ENCODE peak calls at places on chromosomes 1 and 21, in four cellular contexts. One of them, this sample, is unnamed.

GRCh38 chr21:45981641-45982255 is at the start of gene COL6A1:
- DNase-seq in hepatocyte: peak
- DNase-seq in PC-3: peak
- DNase-seq in HCT116: no peak
- DNase-seq in this sample: no peak

GRCh38 chr1:116504308-116505156 is 66.3 kb downstream of the CD58 start:
- DNase-seq in HCT116: no peak
- DNase-seq in hepatocyte: peak
- DNase-seq in PC-3: peak
- DNase-seq in this sample: peak

GRCh38 chr1:25039229-25039628 is 109.2 kb upstream of the RUNX3 start:
- DNase-seq in HCT116: no peak
- DNase-seq in PC-3: no peak
- DNase-seq in hepatocyte: no peak
- DNase-seq in this sample: no peak

GRCh38 chr1:234593109-234593508 is 16.9 kb downstream of the IRF2BP2 start:
- DNase-seq in PC-3: no peak
- DNase-seq in HCT116: no peak
- DNase-seq in hepatocyte: no peak
- DNase-seq in this sample: no peak

GRCh38 chr1:84923317-84923716 is 30.3 kb upstream of the LPAR3 start:
- DNase-seq in PC-3: no peak
- DNase-seq in HCT116: no peak
- DNase-seq in hepatocyte: no peak
- DNase-seq in this sample: no peak

GRCh38 chr21:43361493-43362296 is 65.2 kb downstream of the SIK1 start:
- DNase-seq in PC-3: no peak
- DNase-seq in HCT116: no peak
- DNase-seq in hepatocyte: peak
- DNase-seq in this sample: peak

GRCh38 chr21:44364151-44365053 is 11.0 kb downstream of the TRPM2 start:
- DNase-seq in PC-3: no peak
- DNase-seq in hepatocyte: no peak
- DNase-seq in HCT116: no peak
- DNase-seq in this sample: no peak

GRCh38 chr1:223031690-223032601 is 111.1 kb downstream of the TLR5 start:
- DNase-seq in HCT116: no peak
- DNase-seq in hepatocyte: no peak
- DNase-seq in PC-3: peak
- DNase-seq in this sample: no peak

GRCh38 chr1:7565099-7565750 is 205.9 kb upstream of the VAMP3 start:
- DNase-seq in hepatocyte: no peak
- DNase-seq in HCT116: no peak
- DNase-seq in PC-3: no peak
- DNase-seq in this sample: no peak

GRCh38 chr21:31222142-31222541 is 121.9 kb downstream of the TIAM1 start:
- DNase-seq in PC-3: peak
- DNase-seq in HCT116: no peak
- DNase-seq in hepatocyte: no peak
- DNase-seq in this sample: no peak

GRCh38 chr1:61078611-61079010 is 3.8 kb upstream of the NFIA start:
- DNase-seq in hepatocyte: peak
- DNase-seq in PC-3: no peak
- DNase-seq in HCT116: no peak
- DNase-seq in this sample: no peak

GRCh38 chr21:42757422-42757821 is 104.0 kb downstream of the PDE9A start:
- DNase-seq in PC-3: no peak
- DNase-seq in hepatocyte: no peak
- DNase-seq in HCT116: no peak
- DNase-seq in this sample: no peak

GRCh38 chr1:204146309-204146708 is 5.5 kb downstream of the ETNK2 start:
- DNase-seq in hepatocyte: no peak
- DNase-seq in HCT116: no peak
- DNase-seq in PC-3: no peak
- DNase-seq in this sample: no peak

GRCh38 chr1:1185101-1185765 is 11.6 kb downstream of the TTLL10 start:
- DNase-seq in HCT116: no peak
- DNase-seq in PC-3: no peak
- DNase-seq in hepatocyte: no peak
- DNase-seq in this sample: no peak

GRCh38 chr1:9615316-9616063 is 26.8 kb downstream of the TMEM201 start:
- DNase-seq in HCT116: peak
- DNase-seq in hepatocyte: peak
- DNase-seq in PC-3: peak
- DNase-seq in this sample: peak

GRCh38 chr1:223645903-223646302 is 19.6 kb downstream of the CAPN8 start:
- DNase-seq in PC-3: no peak
- DNase-seq in HCT116: no peak
- DNase-seq in hepatocyte: no peak
- DNase-seq in this sample: no peak

GRCh38 chr1:50917128-50917795 is 42.8 kb downstream of the FAF1 start:
- DNase-seq in hepatocyte: no peak
- DNase-seq in PC-3: no peak
- DNase-seq in HCT116: no peak
- DNase-seq in this sample: no peak

GRCh38 chr1:199792874-199793273 is 234.6 kb upstream of the NR5A2 start:
- DNase-seq in PC-3: no peak
- DNase-seq in HCT116: no peak
- DNase-seq in hepatocyte: no peak
- DNase-seq in this sample: no peak

GRCh38 chr1:111769517-111770146 is 13.9 kb downstream of the DDX20 start:
- DNase-seq in hepatocyte: peak
- DNase-seq in HCT116: peak
- DNase-seq in PC-3: peak
- DNase-seq in this sample: peak

GRCh38 chr1:84090447-84091244 is 53.4 kb upstream of the PRKACB start:
- DNase-seq in HCT116: peak
- DNase-seq in hepatocyte: peak
- DNase-seq in PC-3: peak
- DNase-seq in this sample: peak

GRCh38 chr1:62384276-62385005 is 52.4 kb upstream of the USP1 start:
- DNase-seq in HCT116: no peak
- DNase-seq in PC-3: peak
- DNase-seq in hepatocyte: peak
- DNase-seq in this sample: no peak

GRCh38 chr1:172254521-172255222 is 165.8 kb upstream of the C1orf105 start:
- DNase-seq in HCT116: peak
- DNase-seq in hepatocyte: no peak
- DNase-seq in PC-3: peak
- DNase-seq in this sample: peak

GRCh38 chr1:242008788-242009500 is 10.0 kb upstream of the MAP1LC3C start:
- DNase-seq in hepatocyte: no peak
- DNase-seq in HCT116: no peak
- DNase-seq in PC-3: no peak
- DNase-seq in this sample: no peak

GRCh38 chr1:17128361-17128760 is 9.1 kb upstream of the PADI2 start:
- DNase-seq in hepatocyte: no peak
- DNase-seq in HCT116: peak
- DNase-seq in PC-3: peak
- DNase-seq in this sample: no peak

GRCh38 chr1:31904339-31905092 is 33.7 kb downstream of the PTP4A2 start:
- DNase-seq in hepatocyte: peak
- DNase-seq in HCT116: no peak
- DNase-seq in PC-3: peak
- DNase-seq in this sample: no peak

GRCh38 chr21:37542512-37542911 is 175.9 kb downstream of the DYRK1A start:
- DNase-seq in HCT116: no peak
- DNase-seq in hepatocyte: no peak
- DNase-seq in PC-3: no peak
- DNase-seq in this sample: no peak

GRCh38 chr1:41626146-41626545 is 141.7 kb upstream of the EDN2 start:
- DNase-seq in HCT116: no peak
- DNase-seq in PC-3: peak
- DNase-seq in hepatocyte: no peak
- DNase-seq in this sample: no peak

GRCh38 chr1:235650341-235651169 is 971 bp upstream of the GNG4 start:
- DNase-seq in hepatocyte: peak
- DNase-seq in PC-3: no peak
- DNase-seq in HCT116: no peak
- DNase-seq in this sample: no peak

GRCh38 chr1:209505044-209505443 is 78.5 kb upstream of the CAMK1G start:
- DNase-seq in PC-3: peak
- DNase-seq in hepatocyte: no peak
- DNase-seq in HCT116: no peak
- DNase-seq in this sample: no peak

DNA sequence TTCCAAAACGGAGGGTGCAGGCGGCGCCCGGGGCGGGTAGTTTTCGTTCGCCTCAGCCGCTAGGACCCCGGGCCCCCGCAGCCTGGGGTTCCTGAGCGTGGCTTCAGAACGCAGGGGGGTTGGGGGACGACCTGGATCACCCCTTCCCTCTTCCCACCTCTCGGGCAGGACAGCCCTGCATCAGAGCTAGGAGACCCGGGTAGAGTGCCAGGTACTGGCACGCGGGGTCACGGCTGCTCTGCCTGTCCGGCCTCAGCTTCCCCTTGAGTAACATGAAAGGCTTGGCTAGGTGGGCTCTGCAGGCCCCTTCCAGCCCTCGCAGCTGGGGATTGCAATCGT is 484 bp downstream of the DFFB start:
- DNase-seq in HCT116: no peak
- DNase-seq in PC-3: no peak
- DNase-seq in hepatocyte: no peak
- DNase-seq in this sample: no peak
- TF ChIP-seq EZH2phosphoT487 in HCT116: no peak
- TF ChIP-seq EZH2phosphoT487 in PC-3: no peak
- TF ChIP-seq EZH2phosphoT487 in hepatocyte: no peak
- TF ChIP-seq EZH2phosphoT487 in this sample: no peak

GRCh38 chr1:230381049-230381467 is 45.1 kb downstream of the PGBD5 start:
- DNase-seq in hepatocyte: no peak
- DNase-seq in PC-3: no peak
- DNase-seq in HCT116: no peak
- DNase-seq in this sample: no peak
- TF ChIP-seq EZH2phosphoT487 in hepatocyte: no peak
- TF ChIP-seq EZH2phosphoT487 in PC-3: no peak
- TF ChIP-seq EZH2phosphoT487 in HCT116: no peak
- TF ChIP-seq EZH2phosphoT487 in this sample: no peak

GRCh38 chr1:230157409-230158390 is 90.7 kb downstream of the GALNT2 start:
- DNase-seq in PC-3: peak
- DNase-seq in HCT116: no peak
- DNase-seq in hepatocyte: peak
- DNase-seq in this sample: no peak
- TF ChIP-seq EZH2phosphoT487 in PC-3: no peak
- TF ChIP-seq EZH2phosphoT487 in HCT116: no peak
- TF ChIP-seq EZH2phosphoT487 in hepatocyte: no peak
- TF ChIP-seq EZH2phosphoT487 in this sample: no peak

DNA sequence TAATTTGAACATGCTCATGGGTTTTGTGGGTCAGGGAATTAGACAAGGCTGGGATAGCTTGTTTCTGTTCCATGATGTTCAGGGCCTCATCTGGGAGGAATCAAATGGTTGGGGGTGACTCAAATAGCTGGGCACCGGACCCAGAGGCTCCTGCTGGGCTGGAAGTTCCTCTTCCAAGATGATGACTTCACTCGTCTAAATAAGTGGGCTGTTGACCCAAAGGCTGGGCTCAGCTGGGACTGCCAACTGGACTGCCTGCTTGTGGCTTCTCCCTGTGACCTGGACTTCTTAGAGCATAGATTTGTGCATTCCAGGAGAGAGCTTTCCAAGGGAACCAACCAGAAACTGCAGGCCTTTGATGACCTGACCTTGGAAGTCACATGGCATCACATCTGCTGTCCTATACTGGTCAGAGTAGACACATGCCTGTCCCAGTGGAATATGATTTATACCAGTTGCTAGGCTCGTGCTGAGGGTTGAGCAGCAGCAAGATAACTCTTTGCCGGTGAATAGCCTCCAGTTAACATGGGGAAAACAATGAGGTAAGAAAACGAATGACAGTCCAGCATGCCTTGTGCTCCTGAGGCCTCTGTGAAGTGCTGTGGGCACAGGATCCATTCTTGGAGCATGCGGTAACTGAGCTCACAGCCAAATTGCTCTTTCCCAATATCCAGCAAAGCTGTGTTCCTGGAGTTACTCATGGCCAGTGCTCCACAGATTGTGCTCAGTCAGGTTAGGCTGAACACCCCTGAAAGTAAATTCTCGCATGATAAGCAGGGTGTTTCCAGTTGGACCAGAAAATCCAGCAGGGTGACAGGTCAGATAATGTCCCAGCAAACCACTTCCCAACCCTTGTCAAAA is 272.9 kb upstream of the TMEM51 start:
- DNase-seq in PC-3: peak
- DNase-seq in hepatocyte: no peak
- DNase-seq in HCT116: no peak
- DNase-seq in this sample: no peak
- TF ChIP-seq EZH2phosphoT487 in PC-3: no peak
- TF ChIP-seq EZH2phosphoT487 in hepatocyte: no peak
- TF ChIP-seq EZH2phosphoT487 in HCT116: no peak
- TF ChIP-seq EZH2phosphoT487 in this sample: no peak

This sample was measured in MM.1S.